ENCODE peak calls at places on chromosomes 16 and 17, in five cellular contexts. One of them, this sample, is unnamed.

GRCh38 chr16:88368036-88368435 is 14.7 kb upstream of the ZNF469 start:
- DNase-seq in HFFc6: no peak
- DNase-seq in Karpas-422: no peak
- DNase-seq in kidney epithelial cell: no peak
- DNase-seq in nephron progenitor cell: peak; percentile 0
- DNase-seq in this sample: no peak

GRCh38 chr16:14668556-14669223 is 25.4 kb downstream of the PLA2G10 start:
- DNase-seq in Karpas-422: no peak
- DNase-seq in nephron progenitor cell: no peak
- DNase-seq in HFFc6: no peak
- DNase-seq in kidney epithelial cell: no peak
- DNase-seq in this sample: no peak

GRCh38 chr16:80837421-80838263 is 33.2 kb upstream of the CDYL2 start:
- DNase-seq in kidney epithelial cell: no peak
- DNase-seq in nephron progenitor cell: no peak
- DNase-seq in Karpas-422: no peak
- DNase-seq in HFFc6: no peak
- DNase-seq in this sample: no peak

GRCh38 chr17:1264196-1264595 is 6.0 kb upstream of the BHLHA9 start:
- DNase-seq in Karpas-422: no peak
- DNase-seq in HFFc6: no peak
- DNase-seq in kidney epithelial cell: no peak
- DNase-seq in nephron progenitor cell: peak; percentile 24
- DNase-seq in this sample: no peak

GRCh38 chr17:66211047-66211810 is 18.0 kb downstream of the APOH start:
- DNase-seq in nephron progenitor cell: no peak
- DNase-seq in Karpas-422: no peak
- DNase-seq in kidney epithelial cell: no peak
- DNase-seq in HFFc6: no peak
- DNase-seq in this sample: no peak

GRCh38 chr16:59341368-59341767 is 607.3 kb upstream of the GOT2 start:
- DNase-seq in HFFc6: no peak
- DNase-seq in Karpas-422: no peak
- DNase-seq in kidney epithelial cell: no peak
- DNase-seq in nephron progenitor cell: no peak
- DNase-seq in this sample: no peak

GRCh38 chr17:66925811-66926500 is 38.6 kb upstream of the CACNG4 start:
- DNase-seq in HFFc6: no peak
- DNase-seq in Karpas-422: no peak
- DNase-seq in nephron progenitor cell: no peak
- DNase-seq in kidney epithelial cell: no peak
- DNase-seq in this sample: no peak

GRCh38 chr17:67076290-67076689 is 31.9 kb downstream of the CACNG1 start:
- DNase-seq in kidney epithelial cell: peak; percentile 86
- DNase-seq in Karpas-422: no peak
- DNase-seq in HFFc6: no peak
- DNase-seq in nephron progenitor cell: no peak
- DNase-seq in this sample: no peak

GRCh38 chr17:29181226-29181625 is 1.0 kb upstream of the MYO18A start:
- DNase-seq in Karpas-422: no peak
- DNase-seq in HFFc6: no peak
- DNase-seq in nephron progenitor cell: no peak
- DNase-seq in kidney epithelial cell: no peak
- DNase-seq in this sample: no peak

GRCh38 chr17:3594056-3594810 is 15.0 kb downstream of the TRPV1 start:
- DNase-seq in Karpas-422: no peak
- DNase-seq in kidney epithelial cell: peak; percentile 14
- DNase-seq in nephron progenitor cell: no peak
- DNase-seq in HFFc6: no peak
- DNase-seq in this sample: no peak

GRCh38 chr16:17318200-17318599 is 152.6 kb downstream of the XYLT1 start:
- DNase-seq in nephron progenitor cell: no peak
- DNase-seq in HFFc6: peak; percentile 5
- DNase-seq in kidney epithelial cell: no peak
- DNase-seq in Karpas-422: no peak
- DNase-seq in this sample: no peak

GRCh38 chr16:19809121-19809635 is 75.5 kb downstream of the GPRC5B start:
- DNase-seq in kidney epithelial cell: peak; percentile 72
- DNase-seq in nephron progenitor cell: no peak
- DNase-seq in Karpas-422: no peak
- DNase-seq in HFFc6: no peak
- DNase-seq in this sample: no peak

GRCh38 chr17:62782730-62783260 is 25.3 kb downstream of the MARCHF10 start:
- DNase-seq in Karpas-422: no peak
- DNase-seq in HFFc6: no peak
- DNase-seq in kidney epithelial cell: no peak
- DNase-seq in nephron progenitor cell: no peak
- DNase-seq in this sample: no peak

GRCh38 chr16:89409161-89409711 is 81.1 kb downstream of the ANKRD11 start:
- DNase-seq in nephron progenitor cell: no peak
- DNase-seq in HFFc6: peak; percentile 67
- DNase-seq in Karpas-422: no peak
- DNase-seq in kidney epithelial cell: no peak
- DNase-seq in this sample: no peak

GRCh38 chr16:71410146-71410545 is 31.7 kb downstream of the TLE7 start:
- DNase-seq in Karpas-422: no peak
- DNase-seq in nephron progenitor cell: no peak
- DNase-seq in HFFc6: no peak
- DNase-seq in kidney epithelial cell: no peak
- DNase-seq in this sample: no peak

GRCh38 chr16:3266873-3267537 is 10.6 kb upstream of the MEFV start:
- DNase-seq in HFFc6: peak; percentile 55
- DNase-seq in Karpas-422: peak; percentile 75
- DNase-seq in kidney epithelial cell: no peak
- DNase-seq in nephron progenitor cell: no peak
- DNase-seq in this sample: no peak

GRCh38 chr17:73307130-73307529 is 4.7 kb downstream of the CDC42EP4 start:
- DNase-seq in nephron progenitor cell: no peak
- DNase-seq in HFFc6: no peak
- DNase-seq in Karpas-422: no peak
- DNase-seq in kidney epithelial cell: no peak
- DNase-seq in this sample: no peak